ENCODE peak calls at places on chromosomes 5 and 9, in nine cellular contexts. H is effector memory CD4-positive, alpha-beta T cell; Z is germinal center; F is stimulated activated CD8-positive, alpha-beta memory T cell treated with anti-CD3 and anti-CD28 coated beads, Interleukin-4, amount 100 ng/mL, for 4 hours; S is NCI-H1092; U is T follicular helper cell; A is stromal cell of bone marrow; D is activated T-helper 1 cell treated with anti-CD3 and anti-CD28 coated beads, Interleukin-12 subunit alpha, Interleukin-12 subunit beta, Interleukin-2, Interleukin-4 antibody, amounts not matched to agents 30 ng/mL and 10 ng/mL and 1 ng/mL, durations not matched to agents 14 hours and 24 hours and 36 hours; C is SW480. X is an unnamed sample.

GRCh38 chr9:2729003-2729402 is 11.7 kb downstream of the KCNV2 start:
- DNase-seq in H (no peak), Z (no peak), F (no peak), S (no peak), U (no peak), A (no peak), D (no peak), C (no peak), X (no peak)

GRCh38 chr9:2195211-2195610 is 180.1 kb downstream of the SMARCA2 start:
- DNase-seq in H (no peak), Z (no peak), F (no peak), S (no peak), U (no peak), A (no peak), D (no peak), C (no peak), X (no peak)

GRCh38 chr5:125526940-125527339 is 780.5 kb upstream of the ZNF608 start:
- DNase-seq in H (no peak), Z (no peak), F (no peak), S (no peak), U (no peak), A (no peak), D (no peak), C (no peak), X (no peak)

GRCh38 chr5:13664377-13664776 is 280.1 kb downstream of the DNAH5 start:
- DNase-seq in H (no peak), Z (no peak), F (no peak), S (no peak), U (no peak), A (peak; percentile 86), D (no peak), C (peak; percentile 41), X (no peak)

GRCh38 chr5:3029396-3029795 is 277.9 kb upstream of the IRX2 start:
- DNase-seq in H (no peak), Z (no peak), F (no peak), S (no peak), U (no peak), A (no peak), D (no peak), C (no peak), X (no peak)

GRCh38 chr9:108869092-108869725 is 7.1 kb downstream of the ACTL7A start:
- DNase-seq in H (no peak), Z (no peak), F (no peak), S (no peak), U (no peak), A (no peak), D (no peak), C (peak; percentile 13), X (no peak)

GRCh38 chr5:149113669-149114068 is 27.6 kb upstream of the ABLIM3 start:
- DNase-seq in H (no peak), Z (no peak), F (no peak), S (no peak), U (no peak), A (peak; percentile 13), D (no peak), C (peak; percentile 32), X (no peak)

GRCh38 chr5:96370981-96371380 is 62.1 kb downstream of the PCSK1 start:
- DNase-seq in H (no peak), Z (no peak), F (no peak), S (peak; percentile 10), U (no peak), A (no peak), D (no peak), C (no peak), X (no peak)

GRCh38 chr5:163105456-163105855 is 331.9 kb upstream of the CCNG1 start:
- DNase-seq in H (no peak), Z (no peak), F (no peak), S (no peak), U (no peak), A (peak; percentile 0), D (no peak), C (no peak), X (no peak)

GRCh38 chr5:80141147-80141671 is 106.1 kb downstream of the THBS4 start:
- DNase-seq in H (no peak), Z (no peak), F (no peak), S (no peak), U (no peak), A (peak; percentile 50), D (no peak), C (no peak), X (no peak)

GRCh38 chr5:103953601-103954382 is 391.2 kb upstream of the NUDT12 start:
- DNase-seq in H (no peak), Z (no peak), F (no peak), S (no peak), U (no peak), A (no peak), D (no peak), C (no peak), X (no peak)

GRCh38 chr5:126499742-126500396 is 76.7 kb downstream of the GRAMD2B start:
- DNase-seq in H (no peak), Z (peak; percentile 30), F (no peak), S (no peak), U (no peak), A (no peak), D (peak; percentile 11), C (peak; percentile 20), X (no peak)

GRCh38 chr5:72465068-72465467 is 42.1 kb downstream of the ZNF366 start:
- DNase-seq in H (no peak), Z (no peak), F (no peak), S (no peak), U (no peak), A (no peak), D (no peak), C (no peak), X (no peak)

GRCh38 chr9:133534346-133535284 is at the start of gene ADAMTSL2:
- DNase-seq in H (no peak), Z (no peak), F (peak; percentile 59), S (peak; percentile 85), U (peak; percentile 20), A (peak; percentile 17), D (no peak), C (peak; percentile 89), X (no peak)

GRCh38 chr5:94276751-94277150 is 341.7 kb downstream of the KIAA0825 start:
- DNase-seq in H (no peak), Z (no peak), F (no peak), S (no peak), U (no peak), A (peak; percentile 14), D (no peak), C (no peak), X (no peak)

GRCh38 chr5:132830436-132831094 is at the start of gene SHROOM1:
- DNase-seq in H (no peak), Z (peak; percentile 47), F (no peak), S (no peak), U (no peak), A (no peak), D (peak; percentile 20), C (peak; percentile 86), X (no peak)

GRCh38 chr9:116572095-116572748 is 114.9 kb upstream of the TRIM32 start:
- DNase-seq in H (no peak), Z (peak; percentile 61), F (no peak), S (peak; percentile 26), U (no peak), A (peak; percentile 81), D (no peak), C (peak; percentile 42), X (no peak)

GRCh38 chr5:74953961-74954720 is 88.0 kb upstream of the FAM169A start:
- DNase-seq in H (no peak), Z (no peak), F (no peak), S (no peak), U (no peak), A (no peak), D (no peak), C (no peak), X (no peak)

GRCh38 chr5:143064661-143065060 is 294.5 kb downstream of the ARHGAP26 start:
- DNase-seq in H (no peak), Z (no peak), F (no peak), S (no peak), U (no peak), A (no peak), D (no peak), C (no peak), X (no peak)

GRCh38 chr5:131457193-131457592 is 177.8 kb downstream of the RAPGEF6 start:
- DNase-seq in H (no peak), Z (no peak), F (no peak), S (no peak), U (no peak), A (no peak), D (no peak), C (no peak), X (no peak)

GRCh38 chr5:171965740-171966139 is 40.7 kb downstream of the FBXW11 start:
- DNase-seq in H (no peak), Z (no peak), F (no peak), S (no peak), U (no peak), A (no peak), D (no peak), C (no peak), X (peak; percentile 22)

GRCh38 chr5:81904166-81904565 is 67.7 kb upstream of the ATG10 start:
- DNase-seq in H (no peak), Z (no peak), F (no peak), S (no peak), U (no peak), A (no peak), D (no peak), C (no peak), X (no peak)

X was measured in stimulated activated naive CD4-positive, alpha-beta T cell treated with Interleukin-2 at 50 U/mL for 16 hours.